ENCODE peak calls at places on chromosomes 5 and 9, in nine cellular contexts. One of them, this sample, is unnamed. For H3K9me3, the result is how much of the 10 kb centered on the place peaks cover.

GRCh38 chr5:143395638-143396352 is 7.7 kb downstream of the NR3C1 start:
- DNase-seq in suprapubic skin: no peak
- DNase-seq in A549: no peak
- DNase-seq in heart right ventricle: no peak
- DNase-seq in upper lobe of right lung: no peak
- DNase-seq in hepatocyte: no peak
- DNase-seq in PC-3: peak
- DNase-seq in lung: no peak
- DNase-seq in OCI-LY7: peak
- DNase-seq in this sample: no peak

GRCh38 chr9:99825158-99826046 is 3.7 kb downstream of the NR4A3 start:
- DNase-seq in suprapubic skin: no peak
- DNase-seq in A549: no peak
- DNase-seq in heart right ventricle: no peak
- DNase-seq in upper lobe of right lung: peak
- DNase-seq in hepatocyte: no peak
- DNase-seq in PC-3: no peak
- DNase-seq in lung: no peak
- DNase-seq in OCI-LY7: no peak
- DNase-seq in this sample: no peak

GRCh38 chr9:4741365-4742031 is 496 bp upstream of the AK3 start:
- DNase-seq in suprapubic skin: peak
- DNase-seq in A549: no peak
- DNase-seq in heart right ventricle: peak
- DNase-seq in upper lobe of right lung: peak
- DNase-seq in hepatocyte: peak
- DNase-seq in PC-3: peak
- DNase-seq in lung: peak
- DNase-seq in OCI-LY7: peak
- DNase-seq in this sample: peak

GRCh38 chr5:81590498-81591384 is 160.2 kb downstream of the SSBP2 start:
- DNase-seq in suprapubic skin: no peak
- DNase-seq in A549: no peak
- DNase-seq in heart right ventricle: no peak
- DNase-seq in upper lobe of right lung: no peak
- DNase-seq in hepatocyte: no peak
- DNase-seq in PC-3: no peak
- DNase-seq in lung: no peak
- DNase-seq in OCI-LY7: no peak
- DNase-seq in this sample: peak

GRCh38 chr5:82348749-82349148 is 70.6 kb upstream of the RPS23 start:
- DNase-seq in suprapubic skin: no peak
- DNase-seq in A549: no peak
- DNase-seq in heart right ventricle: peak
- DNase-seq in upper lobe of right lung: no peak
- DNase-seq in hepatocyte: no peak
- DNase-seq in PC-3: no peak
- DNase-seq in lung: no peak
- DNase-seq in OCI-LY7: no peak
- DNase-seq in this sample: no peak

GRCh38 chr5:65883461-65883860 is 42.9 kb upstream of the ERBIN start:
- DNase-seq in suprapubic skin: no peak
- DNase-seq in A549: no peak
- DNase-seq in heart right ventricle: no peak
- DNase-seq in upper lobe of right lung: no peak
- DNase-seq in hepatocyte: no peak
- DNase-seq in PC-3: no peak
- DNase-seq in lung: no peak
- DNase-seq in OCI-LY7: no peak
- DNase-seq in this sample: no peak

GRCh38 chr5:181159286-181160143 is 12.1 kb downstream of the OR2V2 start:
- DNase-seq in suprapubic skin: peak
- DNase-seq in A549: peak
- DNase-seq in heart right ventricle: peak
- DNase-seq in upper lobe of right lung: peak
- DNase-seq in hepatocyte: peak
- DNase-seq in PC-3: peak
- DNase-seq in lung: peak
- DNase-seq in OCI-LY7: peak
- DNase-seq in this sample: peak

GRCh38 chr5:90359073-90359804 is 50.3 kb downstream of the CETN3 start:
- DNase-seq in suprapubic skin: no peak
- DNase-seq in A549: no peak
- DNase-seq in heart right ventricle: no peak
- DNase-seq in upper lobe of right lung: no peak
- DNase-seq in hepatocyte: no peak
- DNase-seq in PC-3: no peak
- DNase-seq in lung: no peak
- DNase-seq in OCI-LY7: no peak
- DNase-seq in this sample: no peak

GRCh38 chr5:90144625-90145327 is 264.8 kb downstream of the CETN3 start:
- DNase-seq in suprapubic skin: no peak
- DNase-seq in A549: no peak
- DNase-seq in heart right ventricle: no peak
- DNase-seq in upper lobe of right lung: no peak
- DNase-seq in hepatocyte: no peak
- DNase-seq in PC-3: peak
- DNase-seq in lung: no peak
- DNase-seq in OCI-LY7: no peak
- DNase-seq in this sample: peak

GRCh38 chr5:96868603-96869371 is 7.5 kb upstream of the ERAP2 start:
- DNase-seq in suprapubic skin: no peak
- DNase-seq in A549: peak
- DNase-seq in heart right ventricle: no peak
- DNase-seq in upper lobe of right lung: no peak
- DNase-seq in hepatocyte: peak
- DNase-seq in PC-3: peak
- DNase-seq in lung: no peak
- DNase-seq in OCI-LY7: peak
- DNase-seq in this sample: peak

GRCh38 chr9:69919461-69920061 is 98.9 kb downstream of the CFAP95 start:
- DNase-seq in suprapubic skin: no peak
- DNase-seq in A549: peak
- DNase-seq in heart right ventricle: no peak
- DNase-seq in upper lobe of right lung: no peak
- DNase-seq in hepatocyte: peak
- DNase-seq in PC-3: peak
- DNase-seq in lung: no peak
- DNase-seq in OCI-LY7: peak
- DNase-seq in this sample: peak

GRCh38 chr5:91641730-91642350 is 258.7 kb upstream of the ARRDC3 start:
- DNase-seq in suprapubic skin: no peak
- DNase-seq in A549: peak
- DNase-seq in heart right ventricle: no peak
- DNase-seq in upper lobe of right lung: no peak
- DNase-seq in hepatocyte: peak
- DNase-seq in PC-3: peak
- DNase-seq in lung: no peak
- DNase-seq in OCI-LY7: peak
- DNase-seq in this sample: peak

GRCh38 chr5:167633931-167634341 is 657.5 kb upstream of the WWC1 start:
- DNase-seq in suprapubic skin: no peak
- DNase-seq in A549: peak
- DNase-seq in heart right ventricle: no peak
- DNase-seq in upper lobe of right lung: no peak
- DNase-seq in hepatocyte: no peak
- DNase-seq in PC-3: no peak
- DNase-seq in lung: no peak
- DNase-seq in OCI-LY7: no peak
- DNase-seq in this sample: peak

GRCh38 chr5:73529081-73529480 is 30.8 kb downstream of the BTF3 start:
- DNase-seq in suprapubic skin: no peak
- DNase-seq in A549: no peak
- DNase-seq in heart right ventricle: no peak
- DNase-seq in upper lobe of right lung: no peak
- DNase-seq in hepatocyte: no peak
- DNase-seq in PC-3: no peak
- DNase-seq in lung: no peak
- DNase-seq in OCI-LY7: no peak
- DNase-seq in this sample: no peak

GRCh38 chr5:125476888-125477585 is 730.6 kb upstream of the ZNF608 start:
- DNase-seq in suprapubic skin: no peak
- DNase-seq in A549: no peak
- DNase-seq in heart right ventricle: no peak
- DNase-seq in upper lobe of right lung: no peak
- DNase-seq in hepatocyte: no peak
- DNase-seq in PC-3: no peak
- DNase-seq in lung: no peak
- DNase-seq in OCI-LY7: no peak
- DNase-seq in this sample: peak

GRCh38 chr5:61949054-61949679 is 356.8 kb upstream of the KIF2A start:
- DNase-seq in suprapubic skin: no peak
- DNase-seq in A549: no peak
- DNase-seq in heart right ventricle: no peak
- DNase-seq in upper lobe of right lung: no peak
- DNase-seq in hepatocyte: no peak
- DNase-seq in PC-3: no peak
- DNase-seq in lung: no peak
- DNase-seq in OCI-LY7: no peak
- DNase-seq in this sample: no peak

GRCh38 chr9:98998441-98999151 is 54.9 kb downstream of the COL15A1 start:
- DNase-seq in suprapubic skin: peak
- DNase-seq in A549: peak
- DNase-seq in heart right ventricle: peak
- DNase-seq in upper lobe of right lung: peak
- DNase-seq in hepatocyte: peak
- DNase-seq in PC-3: peak
- DNase-seq in lung: peak
- DNase-seq in OCI-LY7: peak
- DNase-seq in this sample: peak

GRCh38 chr9:104868687-104869404 is 59.1 kb downstream of the ABCA1 start:
- DNase-seq in suprapubic skin: peak
- DNase-seq in A549: peak
- DNase-seq in heart right ventricle: peak
- DNase-seq in upper lobe of right lung: peak
- DNase-seq in hepatocyte: peak
- DNase-seq in PC-3: peak
- DNase-seq in lung: peak
- DNase-seq in OCI-LY7: peak
- DNase-seq in this sample: peak

GRCh38 chr9:89020754-89021153 is 29.5 kb downstream of the S1PR3 start:
- DNase-seq in suprapubic skin: no peak
- DNase-seq in A549: no peak
- DNase-seq in heart right ventricle: no peak
- DNase-seq in upper lobe of right lung: no peak
- DNase-seq in hepatocyte: no peak
- DNase-seq in PC-3: peak
- DNase-seq in lung: no peak
- DNase-seq in OCI-LY7: no peak
- DNase-seq in this sample: no peak

DNA sequence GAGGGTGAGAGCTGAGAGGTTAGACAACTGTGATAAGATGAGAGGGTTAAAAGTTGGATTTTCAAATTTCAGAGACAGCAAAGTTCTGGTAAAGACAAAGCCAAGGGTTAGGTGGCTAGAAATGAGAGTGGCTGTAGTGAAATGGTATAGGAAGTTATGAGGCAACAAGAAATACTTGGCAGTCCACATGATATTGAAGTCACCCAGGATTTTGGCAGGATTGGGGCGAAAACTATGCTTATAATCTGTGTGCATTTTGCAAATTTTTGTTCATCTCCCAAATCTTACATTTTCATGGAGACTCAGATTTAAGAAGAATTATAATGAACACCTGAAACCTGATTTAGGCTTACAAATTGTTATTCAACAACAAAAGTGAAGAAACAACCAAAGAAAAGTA is 35.6 kb downstream of the C9 start:
- DNase-seq in suprapubic skin: no peak
- DNase-seq in A549: no peak
- DNase-seq in heart right ventricle: no peak
- DNase-seq in upper lobe of right lung: no peak
- DNase-seq in hepatocyte: no peak
- DNase-seq in PC-3: no peak
- DNase-seq in lung: no peak
- DNase-seq in OCI-LY7: no peak
- DNase-seq in this sample: no peak
- H3K27ac ChIP-seq in suprapubic skin: no peak
- H3K27ac ChIP-seq in A549: no peak
- H3K27ac ChIP-seq in heart right ventricle: no peak
- H3K27ac ChIP-seq in upper lobe of right lung: no peak
- H3K27ac ChIP-seq in hepatocyte: no peak
- H3K27ac ChIP-seq in PC-3: no peak
- H3K27ac ChIP-seq in lung: no peak
- H3K27ac ChIP-seq in OCI-LY7: no peak
- H3K27ac ChIP-seq in this sample: no peak

DNA sequence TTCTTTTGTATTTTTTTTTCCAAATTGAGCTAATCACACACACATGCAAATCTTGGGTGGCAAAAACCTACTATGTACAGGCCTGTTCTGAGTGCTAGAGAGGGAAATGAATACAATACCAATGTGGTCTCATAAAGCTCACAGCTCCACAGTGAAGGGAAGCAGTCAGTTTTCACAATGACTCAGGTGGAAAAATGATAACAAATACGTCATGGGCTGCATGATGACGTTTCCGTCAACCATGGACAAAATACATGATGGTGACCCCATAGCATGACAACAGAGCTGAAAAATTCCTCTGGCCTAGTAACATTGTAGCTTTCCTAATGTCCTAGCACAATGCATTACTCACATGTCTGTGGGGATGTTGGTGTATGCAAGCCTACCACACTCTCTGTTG is 252.5 kb downstream of the TRIM32 start:
- DNase-seq in suprapubic skin: no peak
- DNase-seq in A549: no peak
- DNase-seq in heart right ventricle: no peak
- DNase-seq in upper lobe of right lung: no peak
- DNase-seq in hepatocyte: no peak
- DNase-seq in PC-3: no peak
- DNase-seq in lung: no peak
- DNase-seq in OCI-LY7: no peak
- DNase-seq in this sample: no peak
- H3K9me3 ChIP-seq in suprapubic skin: under half
- H3K9me3 ChIP-seq in A549: under half
- H3K9me3 ChIP-seq in heart right ventricle: under half
- H3K9me3 ChIP-seq in upper lobe of right lung: under half
- H3K9me3 ChIP-seq in hepatocyte: under half
- H3K9me3 ChIP-seq in PC-3: under half
- H3K9me3 ChIP-seq in lung: under half
- H3K9me3 ChIP-seq in OCI-LY7: under half
- H3K9me3 ChIP-seq in this sample: under half

DNA sequence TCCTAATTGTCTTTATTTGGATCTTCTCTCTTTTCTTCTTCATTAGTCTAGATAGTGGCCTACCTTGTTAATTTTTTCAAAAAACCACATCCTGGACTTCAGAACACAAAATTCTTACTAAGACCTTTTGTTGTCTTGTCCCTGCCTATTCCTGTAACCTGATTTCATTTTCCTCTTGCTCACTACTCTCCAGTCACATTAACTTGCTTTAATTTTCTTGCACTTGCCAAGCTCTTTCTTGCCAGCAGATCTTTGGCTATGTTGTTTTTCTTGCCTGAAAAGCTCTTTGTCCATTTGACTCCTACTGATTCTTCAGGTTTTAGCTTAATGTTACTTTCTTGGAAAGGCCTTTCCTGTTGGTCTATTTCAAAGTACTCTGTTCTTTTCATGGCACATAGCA is 356.8 kb downstream of the OSTF1 start:
- DNase-seq in suprapubic skin: no peak
- DNase-seq in A549: no peak
- DNase-seq in heart right ventricle: no peak
- DNase-seq in upper lobe of right lung: no peak
- DNase-seq in hepatocyte: no peak
- DNase-seq in PC-3: no peak
- DNase-seq in lung: no peak
- DNase-seq in OCI-LY7: no peak
- DNase-seq in this sample: no peak
- H3K27ac ChIP-seq in suprapubic skin: no peak
- H3K27ac ChIP-seq in A549: no peak
- H3K27ac ChIP-seq in heart right ventricle: no peak
- H3K27ac ChIP-seq in upper lobe of right lung: no peak
- H3K27ac ChIP-seq in hepatocyte: no peak
- H3K27ac ChIP-seq in PC-3: no peak
- H3K27ac ChIP-seq in lung: no peak
- H3K27ac ChIP-seq in OCI-LY7: no peak
- H3K27ac ChIP-seq in this sample: no peak

GRCh38 chr9:10614201-10614870 is 1.5 kb upstream of the PTPRD start:
- DNase-seq in suprapubic skin: no peak
- DNase-seq in A549: no peak
- DNase-seq in heart right ventricle: no peak
- DNase-seq in upper lobe of right lung: no peak
- DNase-seq in hepatocyte: no peak
- DNase-seq in PC-3: peak
- DNase-seq in lung: no peak
- DNase-seq in OCI-LY7: no peak
- DNase-seq in this sample: no peak
- H3K9me3 ChIP-seq in suprapubic skin: under half
- H3K9me3 ChIP-seq in A549: under half
- H3K9me3 ChIP-seq in heart right ventricle: under half
- H3K9me3 ChIP-seq in upper lobe of right lung: under half
- H3K9me3 ChIP-seq in hepatocyte: under half
- H3K9me3 ChIP-seq in PC-3: under half
- H3K9me3 ChIP-seq in lung: under half
- H3K9me3 ChIP-seq in OCI-LY7: under half
- H3K9me3 ChIP-seq in this sample: under half